ENCODE peak calls at places on chromosomes 2 and 18, in ten cellular contexts. D is A549, E is breast epithelium, U is HCT116, H is tibial nerve, X is gastrocnemius medialis, P is Peyer's patch, N is body of pancreas, V is adrenal gland, Q is transverse colon. O is an unnamed sample.
A peak's percentile ranks its signal among the peaks of the same experiment; 100 is the strongest.

GRCh38 chr18:23810396-23810795 is 121.1 kb downstream of the LAMA3 start:
- DNase-seq in P (no peak), D (no peak), V (no peak), E (no peak), X (no peak), Q (no peak), N (no peak), H (no peak), U (no peak), O (no peak)

GRCh38 chr2:100185105-100185504 is 42.7 kb upstream of the AFF3 start:
- DNase-seq in D (no peak), U (no peak), E (no peak), Q (no peak), V (no peak), H (no peak), X (no peak), N (no peak), P (no peak), O (no peak)

GRCh38 chr18:23143059-23143831 is 8.0 kb downstream of the CABLES1 start:
- DNase-seq in Q (peak; percentile 64), P (peak; percentile 59), N (no peak), V (peak; percentile 52), X (no peak), U (peak; percentile 54), H (peak; percentile 59), E (no peak), D (no peak), O (no peak)

GRCh38 chr2:9205963-9206948 is at the start of gene ASAP2:
- DNase-seq in U (no peak), X (no peak), P (peak; percentile 90), Q (peak; percentile 78), V (peak; percentile 55), D (peak; percentile 90), H (peak; percentile 55), E (peak; percentile 69), N (peak; percentile 65), O (peak; percentile 83)

GRCh38 chr2:9473985-9474360 is 378 bp upstream of the IAH1 start:
- DNase-seq in U (no peak), V (peak; percentile 38), D (no peak), E (peak; percentile 55), N (peak; percentile 55), Q (peak; percentile 70), X (peak; percentile 9), H (no peak), P (no peak), O (peak; percentile 64)

GRCh38 chr2:112794841-112795240 is 10.5 kb upstream of the IL1A start:
- DNase-seq in P (no peak), X (no peak), E (no peak), U (no peak), V (no peak), H (no peak), D (no peak), Q (peak; percentile 49), N (no peak), O (no peak)

GRCh38 chr2:156229724-156230362 is 102.7 kb downstream of the NR4A2 start:
- DNase-seq in X (no peak), D (no peak), H (no peak), Q (no peak), N (no peak), P (no peak), E (no peak), U (no peak), V (no peak), O (no peak)

GRCh38 chr18:9055185-9055584 is 47.3 kb upstream of the NDUFV2 start:
- DNase-seq in N (no peak), V (no peak), Q (no peak), U (peak; percentile 40), H (no peak), D (peak; percentile 13), E (no peak), P (no peak), X (no peak), O (no peak)

GRCh38 chr2:86000131-86000937 is 105.4 kb downstream of the POLR1A start:
- DNase-seq in N (no peak), E (peak; percentile 41), H (no peak), V (no peak), P (no peak), Q (no peak), D (no peak), U (no peak), X (no peak), O (no peak)

GRCh38 chr18:69897397-69898108 is 50.1 kb downstream of the CD226 start:
- DNase-seq in N (no peak), U (no peak), V (no peak), E (no peak), X (no peak), H (no peak), Q (no peak), P (no peak), D (no peak), O (no peak)

GRCh38 chr18:78743078-78743477 is 236.5 kb upstream of the SALL3 start:
- DNase-seq in Q (no peak), D (no peak), U (no peak), N (no peak), P (no peak), E (peak; percentile 9), V (no peak), H (no peak), X (no peak), O (no peak)

DNA sequence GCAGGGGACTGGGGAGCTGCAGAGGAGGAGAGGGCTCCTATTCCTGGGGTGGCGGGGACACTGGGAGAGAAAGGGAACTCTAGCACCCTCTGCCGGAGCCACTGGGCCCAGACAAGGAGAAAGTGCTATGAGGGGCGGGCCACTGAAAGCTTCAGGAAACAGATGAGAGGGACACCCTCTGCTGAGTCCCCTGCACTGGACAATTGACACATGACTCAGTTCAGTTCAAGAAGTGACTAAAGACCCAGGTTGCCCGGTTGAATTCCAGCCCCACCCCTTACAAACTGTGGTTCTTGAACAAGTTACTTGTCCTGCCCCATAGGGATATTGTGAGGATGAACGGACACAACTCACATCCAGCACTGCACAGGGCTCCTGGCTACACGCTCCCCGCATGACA is 5.0 kb downstream of the RUFY4 start:
- DNase-seq in D (peak; percentile 32), U (peak; percentile 7), V (peak; percentile 42), P (no peak), X (no peak), H (no peak), E (no peak), N (peak; percentile 46), Q (peak; percentile 27), O (no peak)
- H3K9me3 ChIP-seq in D (no peaks in the 10 kb centered on the region), U (no peaks in the 10 kb centered on the region), V (no peaks in the 10 kb centered on the region), P (no peaks in the 10 kb centered on the region), X (no peaks in the 10 kb centered on the region), H (no peaks in the 10 kb centered on the region), E (no peaks in the 10 kb centered on the region), N (no peaks in the 10 kb centered on the region), Q (no peaks in the 10 kb centered on the region), O (no peaks in the 10 kb centered on the region)

GRCh38 chr2:216117566-216117965 is 8.4 kb downstream of the XRCC5 start:
- DNase-seq in H (no peak), E (no peak), X (no peak), D (no peak), P (no peak), Q (no peak), V (no peak), U (no peak), N (no peak), O (no peak)

GRCh38 chr2:216118474-216118873 is 9.3 kb downstream of the XRCC5 start:
- DNase-seq in N (no peak), U (no peak), P (no peak), Q (no peak), X (no peak), H (no peak), D (no peak), E (no peak), V (no peak), O (no peak)

GRCh38 chr2:216114476-216115223 is 5.5 kb downstream of the XRCC5 start:
- DNase-seq in E (peak; percentile 99), N (peak; percentile 99), P (peak; percentile 95), U (peak; percentile 98), H (peak; percentile 99), Q (peak; percentile 99), X (peak; percentile 96), D (peak; percentile 93), V (peak; percentile 99), O (peak; percentile 99)

GRCh38 chr2:216115224-216115582 is 6.1 kb downstream of the XRCC5 start:
- DNase-seq in U (no peak), E (no peak), N (no peak), Q (no peak), P (no peak), D (peak; percentile 13), H (no peak), V (no peak), X (no peak), O (no peak)

DNA sequence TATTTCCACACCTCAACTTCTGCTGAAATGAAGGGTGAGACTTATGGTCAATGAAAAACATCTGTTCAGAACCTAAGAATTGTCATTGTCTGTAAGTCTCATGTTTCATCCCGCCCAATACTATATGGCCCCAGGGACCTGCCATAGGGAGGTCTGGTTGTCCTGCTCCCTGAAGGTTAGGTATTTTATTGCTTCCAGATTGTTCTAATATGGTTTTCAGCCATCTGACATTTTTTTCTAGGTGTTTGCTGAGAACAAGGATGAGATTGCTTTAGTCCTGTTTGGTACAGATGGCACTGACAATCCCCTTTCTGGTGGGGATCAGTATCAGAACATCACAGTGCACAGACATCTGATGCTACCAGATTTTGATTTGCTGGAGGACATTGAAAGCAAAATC is 7.3 kb downstream of the XRCC5 start:
- DNase-seq in D (no peak), U (no peak), H (no peak), E (no peak), X (no peak), Q (no peak), V (no peak), N (no peak), P (no peak), O (no peak)
- TF ChIP-seq POLR2A in D (no peak), U (no peak), H (no peak), E (no peak), X (no peak), Q (no peak), V (no peak), N (no peak), P (no peak), O (no peak)

GRCh38 chr2:46213906-46214305 is 83.3 kb upstream of the EPAS1 start:
- DNase-seq in H (no peak), X (no peak), E (no peak), P (no peak), V (no peak), N (no peak), U (no peak), D (no peak), Q (no peak), O (no peak)
- H3K9me3 ChIP-seq in H (peaks cover 8% of the 10 kb centered on the region), X (no peaks in the 10 kb centered on the region), E (peaks cover 25% of the 10 kb centered on the region), P (peaks cover 5% of the 10 kb centered on the region), V (peaks cover 7% of the 10 kb centered on the region), N (no peaks in the 10 kb centered on the region), U (no peaks in the 10 kb centered on the region), D (peaks cover 39% of the 10 kb centered on the region), Q (peaks cover 20% of the 10 kb centered on the region), O (no peaks in the 10 kb centered on the region)

DNA sequence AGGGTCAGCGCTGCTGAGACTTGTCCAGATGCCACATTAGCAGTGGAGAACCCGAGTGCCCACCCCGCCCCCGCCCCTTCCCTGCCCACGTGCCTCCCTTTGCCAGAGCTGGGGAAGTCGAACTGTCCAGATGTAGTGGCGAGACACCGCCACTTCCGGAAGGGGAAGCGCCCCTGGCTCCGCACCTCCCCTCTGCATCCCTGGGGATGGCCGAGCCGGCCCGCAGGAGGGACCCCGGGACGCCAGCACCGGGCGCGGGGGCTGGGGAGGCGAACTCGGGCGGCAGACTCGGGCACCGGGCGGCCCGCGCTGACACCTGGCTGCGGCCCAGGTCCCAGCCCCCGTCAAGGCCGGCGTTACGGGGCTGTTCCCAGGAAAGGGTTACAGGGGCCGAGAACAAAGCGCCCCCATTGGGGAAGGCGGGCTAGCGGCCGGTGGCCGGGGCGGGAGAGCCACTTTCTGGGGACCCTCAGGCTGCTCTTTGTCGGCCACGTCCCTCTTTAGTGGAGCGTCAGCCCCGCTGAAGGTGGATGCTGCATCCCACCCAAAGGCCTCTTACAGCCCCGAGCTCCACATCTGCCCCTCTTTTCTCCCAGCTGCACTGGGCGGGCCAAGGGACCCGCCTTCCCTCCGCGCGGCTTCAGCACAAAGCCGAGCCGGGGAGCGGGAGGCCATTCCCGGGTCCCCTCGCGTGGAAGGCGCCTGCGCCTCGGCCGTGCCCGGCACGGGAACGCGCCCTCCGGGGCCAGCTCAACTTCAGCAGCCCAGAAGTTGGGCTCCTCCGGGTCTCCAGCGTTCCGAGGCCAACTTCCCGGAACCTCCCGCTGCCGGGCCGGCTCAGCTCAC is 1.4 kb downstream of the SDC1 start:
- DNase-seq in H (no peak), U (no peak), Q (no peak), E (peak; percentile 59), X (no peak), P (peak; percentile 69), V (peak; percentile 53), N (peak; percentile 45), D (peak; percentile 87), O (peak; percentile 33)
- TF ChIP-seq POLR2A in H (no peak), U (peak; percentile 37), Q (peak; percentile 10), E (no peak), X (no peak), P (no peak), V (peak; percentile 47), N (peak; percentile 18), D (peak; percentile 72), O (no peak)